ENCODE peak calls at places on chromosomes 4 and X, in six cellular contexts. S is lung; K is right atrium auricular region; M is naive thymus-derived CD4-positive, alpha-beta T cell; Z is psoas muscle; J is tibial artery. U is an unnamed sample.

GRCh38 chrX:41621236-41621651 is 67.5 kb upstream of the GPR34 start:
- DNase-seq in S (no peak), K (no peak), M (no peak), Z (no peak), J (no peak), U (no peak)

GRCh38 chr4:98657531-98658286 is 702 bp downstream of the TSPAN5 start:
- DNase-seq in S (no peak), K (no peak), M (peak; percentile 25), Z (peak; percentile 16), J (peak; percentile 30), U (no peak)

GRCh38 chr4:77734928-77735327 is 84.2 kb downstream of the CNOT6L start:
- DNase-seq in S (no peak), K (no peak), M (peak; percentile 15), Z (no peak), J (no peak), U (no peak)

GRCh38 chrX:47143894-47144625 is 442 bp downstream of the NDUFB11 start:
- DNase-seq in S (no peak), K (no peak), M (no peak), Z (peak; percentile 42), J (no peak), U (no peak)

GRCh38 chr4:99324978-99325377 is 3.8 kb upstream of the ADH1B start:
- DNase-seq in S (peak; percentile 56), K (peak; percentile 80), M (no peak), Z (peak; percentile 61), J (peak; percentile 82), U (no peak)

GRCh38 chr4:165761968-165762367 is 111.1 kb upstream of the TLL1 start:
- DNase-seq in S (no peak), K (no peak), M (no peak), Z (no peak), J (no peak), U (no peak)

GRCh38 chrX:115535844-115536243 is 25.1 kb upstream of the PLS3 start:
- DNase-seq in S (no peak), K (no peak), M (no peak), Z (no peak), J (no peak), U (no peak)

GRCh38 chrX:139211568-139212182 is 318.9 kb upstream of the F9 start:
- DNase-seq in S (no peak), K (no peak), M (no peak), Z (no peak), J (no peak), U (no peak)

GRCh38 chr4:30295652-30296051 is 424.5 kb upstream of the PCDH7 start:
- DNase-seq in S (no peak), K (no peak), M (no peak), Z (no peak), J (no peak), U (no peak)

GRCh38 chr4:168514249-168514852 is 17.5 kb downstream of the PALLD start:
- DNase-seq in S (no peak), K (no peak), M (no peak), Z (no peak), J (no peak), U (peak; percentile 34)

GRCh38 chr4:76260571-76260970 is 9.1 kb downstream of the FAM47E start:
- DNase-seq in S (no peak), K (no peak), M (no peak), Z (no peak), J (no peak), U (no peak)

GRCh38 chr4:140357868-140358267 is 15.6 kb upstream of the SCOC start:
- DNase-seq in S (no peak), K (no peak), M (no peak), Z (no peak), J (no peak), U (no peak)

GRCh38 chr4:166991162-166991561 is 243.1 kb downstream of the SPOCK3 start:
- DNase-seq in S (no peak), K (no peak), M (no peak), Z (no peak), J (no peak), U (no peak)

GRCh38 chr4:128338634-128339355 is 51.2 kb upstream of the PGRMC2 start:
- DNase-seq in S (no peak), K (no peak), M (no peak), Z (no peak), J (no peak), U (no peak)

GRCh38 chr4:112085156-112086035 is 59.9 kb upstream of the FAM241A start:
- DNase-seq in S (no peak), K (no peak), M (no peak), Z (no peak), J (no peak), U (no peak)

GRCh38 chrX:49187028-49187394 is 838 bp upstream of the PRICKLE3 start:
- DNase-seq in S (no peak), K (no peak), M (no peak), Z (no peak), J (no peak), U (no peak)

GRCh38 chr4:90028460-90028859 is 98.7 kb upstream of the CCSER1 start:
- DNase-seq in S (no peak), K (no peak), M (no peak), Z (no peak), J (no peak), U (no peak)

GRCh38 chr4:183097251-183098079 is 1.6 kb upstream of the WWC2 start:
- DNase-seq in S (no peak), K (no peak), M (peak; percentile 14), Z (peak; percentile 27), J (peak; percentile 27), U (no peak)

GRCh38 chr4:55181606-55182005 is 56.2 kb upstream of the KDR start:
- DNase-seq in S (no peak), K (no peak), M (no peak), Z (no peak), J (no peak), U (no peak)

GRCh38 chr4:128862608-128863313 is 53.3 kb downstream of the JADE1 start:
- DNase-seq in S (no peak), K (no peak), M (peak; percentile 57), Z (no peak), J (no peak), U (no peak)

GRCh38 chrX:95427389-95427788 is 1257.3 kb upstream of the DIAPH2 start:
- DNase-seq in S (no peak), K (no peak), M (no peak), Z (no peak), J (peak; percentile 21), U (no peak)

GRCh38 chr4:24582235-24582863 is 2.0 kb downstream of the DHX15 start:
- DNase-seq in S (no peak), K (no peak), M (no peak), Z (no peak), J (no peak), U (no peak)
- H3K27ac ChIP-seq in S (no peak overlapping the region), K (peak overlapping the region; percentile 99), M (peak overlapping the region; percentile 94), Z (peak overlapping the region; percentile 97), J (peak overlapping the region; percentile 98), U (no peak overlapping the region)

GRCh38 chrX:110395877-110396276 is 37.2 kb downstream of the RTL9 start:
- DNase-seq in S (no peak), K (no peak), M (no peak), Z (no peak), J (no peak), U (no peak)

GRCh38 chrX:110397353-110397752 is 38.7 kb downstream of the RTL9 start:
- DNase-seq in S (no peak), K (no peak), M (no peak), Z (no peak), J (no peak), U (no peak)

GRCh38 chrX:110399497-110399896 is 40.8 kb downstream of the RTL9 start:
- DNase-seq in S (no peak), K (no peak), M (no peak), Z (no peak), J (no peak), U (no peak)

GRCh38 chrX:110396777-110397176 is 38.1 kb downstream of the RTL9 start:
- DNase-seq in S (no peak), K (no peak), M (no peak), Z (no peak), J (no peak), U (no peak)

DNA sequence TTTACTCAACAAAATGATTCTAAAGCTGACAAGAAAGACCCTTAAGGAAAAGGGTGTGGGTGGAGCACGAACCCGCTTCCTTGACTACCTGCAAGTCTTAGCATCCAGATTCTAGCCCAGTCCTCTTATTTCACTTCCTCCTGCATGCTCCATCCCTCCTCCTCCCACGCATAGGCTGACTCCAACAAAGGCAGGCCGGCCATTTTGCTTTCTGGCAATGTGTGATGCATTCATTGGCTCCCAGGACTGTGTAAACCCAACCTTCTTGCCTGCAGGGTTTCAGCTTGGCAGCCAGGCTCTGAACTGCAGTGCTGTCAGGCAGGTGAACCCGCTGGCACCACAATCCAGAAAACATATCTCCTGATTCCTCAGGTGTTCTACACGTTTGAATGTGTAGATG is 39.3 kb downstream of the RTL9 start:
- DNase-seq in S (no peak), K (no peak), M (no peak), Z (no peak), J (no peak), U (no peak)
- H3K27ac ChIP-seq in S (no peak overlapping the region), K (no peak overlapping the region), M (no peak overlapping the region), Z (no peak overlapping the region), J (no peak overlapping the region), U (no peak overlapping the region)

GRCh38 chr4:156945532-156945931 is 26.1 kb downstream of the PDGFC start:
- DNase-seq in S (no peak), K (no peak), M (no peak), Z (no peak), J (no peak), U (no peak)

GRCh38 chr4:156939801-156940200 is 31.8 kb downstream of the PDGFC start:
- DNase-seq in S (no peak), K (no peak), M (no peak), Z (no peak), J (no peak), U (no peak)

GRCh38 chr4:156941940-156942548 is 29.6 kb downstream of the PDGFC start:
- DNase-seq in S (peak; percentile 65), K (no peak), M (no peak), Z (no peak), J (peak; percentile 22), U (no peak)

GRCh38 chr4:156946508-156947197 is 24.9 kb downstream of the PDGFC start:
- DNase-seq in S (no peak), K (peak; percentile 80), M (no peak), Z (no peak), J (peak; percentile 59), U (no peak)

GRCh38 chr4:156942991-156943390 is 28.6 kb downstream of the PDGFC start:
- DNase-seq in S (no peak), K (no peak), M (no peak), Z (no peak), J (no peak), U (no peak)
- H3K27ac ChIP-seq in S (no peak overlapping the region), K (peak overlapping the region; percentile 79), M (no peak overlapping the region), Z (no peak overlapping the region), J (peak overlapping the region; percentile 78), U (no peak overlapping the region)

DNA sequence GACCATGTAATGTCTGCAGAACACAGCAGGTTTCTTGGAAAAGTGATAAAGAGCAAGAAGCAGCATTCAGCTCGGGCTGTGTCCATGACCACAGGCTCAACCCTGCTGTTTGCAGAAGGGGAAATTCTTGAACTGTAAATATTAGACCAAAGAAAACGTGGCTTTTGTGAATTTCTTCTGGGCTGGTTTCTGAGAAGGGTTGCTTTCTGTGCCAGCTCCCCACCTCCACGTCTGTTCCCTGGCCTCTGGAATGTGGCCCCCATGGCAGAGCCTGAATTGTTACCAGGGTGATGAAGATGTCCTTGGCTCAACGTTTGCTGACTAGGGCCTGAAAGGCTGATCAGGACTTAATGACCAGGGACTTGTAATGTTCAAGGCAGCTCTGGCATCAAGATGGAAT is 116.0 kb downstream of the CPEB2 start:
- DNase-seq in S (no peak), K (no peak), M (no peak), Z (no peak), J (no peak), U (no peak)
- H3K27ac ChIP-seq in S (no peak overlapping the region), K (no peak overlapping the region), M (no peak overlapping the region), Z (no peak overlapping the region), J (no peak overlapping the region), U (no peak overlapping the region)

GRCh38 chr4:26858035-26858918 is 2.4 kb upstream of the STIM2 start:
- DNase-seq in S (no peak), K (no peak), M (no peak), Z (no peak), J (no peak), U (no peak)
- H3K27ac ChIP-seq in S (peak overlapping the region; percentile 71), K (peak overlapping the region; percentile 87), M (peak overlapping the region; percentile 90), Z (peak overlapping the region; percentile 81), J (peak overlapping the region; percentile 83), U (no peak overlapping the region)

U was measured in SK-N-MC.